ENCODE peak calls at places on chromosomes 3 and 15, in four cellular contexts. W, J, D and H are unnamed samples.

GRCh38 chr3:176951144-176951543 is 246.1 kb downstream of the TBL1XR1 start:
- DNase-seq in W (no peak), J (no peak), D (no peak), H (no peak)

GRCh38 chr15:100205549-100206295 is 136.1 kb downstream of the ADAMTS17 start:
- DNase-seq in W (no peak), J (no peak), D (no peak), H (no peak)

GRCh38 chr3:41569632-41570338 is 370.5 kb downstream of the CTNNB1 start:
- DNase-seq in W (no peak), J (no peak), D (no peak), H (no peak)

GRCh38 chr15:80500021-80500420 is 95.8 kb downstream of the ARNT2 start:
- DNase-seq in W (no peak), J (no peak), D (no peak), H (no peak)

GRCh38 chr15:57591822-57592367 is at the start of gene MYZAP:
- DNase-seq in W (no peak), J (no peak), D (peak; percentile 42), H (no peak)

GRCh38 chr15:101496198-101496986 is 6.9 kb upstream of the PCSK6 start:
- DNase-seq in W (no peak), J (no peak), D (no peak), H (no peak)

GRCh38 chr15:33126559-33127290 is 67.8 kb downstream of the FMN1 start:
- DNase-seq in W (peak; percentile 82), J (no peak), D (peak; percentile 98), H (peak; percentile 94)

GRCh38 chr3:101940521-101940992 is 91.2 kb downstream of the NFKBIZ start:
- DNase-seq in W (no peak), J (no peak), D (peak; percentile 99), H (peak; percentile 96)

GRCh38 chr3:4897765-4898453 is 81.3 kb upstream of the BHLHE40 start:
- DNase-seq in W (no peak), J (no peak), D (no peak), H (no peak)

GRCh38 chr3:39135170-39135805 is 18.1 kb downstream of the CSRNP1 start:
- DNase-seq in W (no peak), J (no peak), D (no peak), H (no peak)

GRCh38 chr3:2889772-2890171 is 220.4 kb downstream of the IL5RA start:
- DNase-seq in W (no peak), J (no peak), D (no peak), H (no peak)

GRCh38 chr15:68642491-68642845 is 63.7 kb downstream of the CORO2B start:
- DNase-seq in W (peak; percentile 47), J (no peak), D (peak; percentile 33), H (no peak)

GRCh38 chr3:102224171-102224570 is 210.6 kb upstream of the ZPLD1 start:
- DNase-seq in W (no peak), J (no peak), D (peak; percentile 65), H (no peak)

GRCh38 chr15:40064231-40064894 is 25.4 kb upstream of the SRP14 start:
- DNase-seq in W (peak; percentile 26), J (no peak), D (peak; percentile 90), H (no peak)

GRCh38 chr3:181017690-181018089 is 28.2 kb upstream of the DNAJC19 start:
- DNase-seq in W (no peak), J (no peak), D (peak; percentile 3), H (no peak)

GRCh38 chr15:45333550-45333949 is 44.8 kb downstream of the GATM start:
- DNase-seq in W (peak; percentile 63), J (no peak), D (peak; percentile 65), H (peak; percentile 9)

GRCh38 chr3:4588410-4588809 is 95.3 kb downstream of the ITPR1 start:
- DNase-seq in W (no peak), J (no peak), D (peak; percentile 27), H (peak; percentile 69)

GRCh38 chr3:98151241-98151640 is 4.0 kb downstream of the OR5H14 start:
- DNase-seq in W (no peak), J (no peak), D (no peak), H (no peak)

GRCh38 chr3:108106031-108106430 is 15.2 kb upstream of the CD47 start:
- DNase-seq in W (no peak), J (no peak), D (peak; percentile 71), H (peak; percentile 48)

GRCh38 chr3:121491683-121492082 is 54.1 kb downstream of the POLQ start:
- DNase-seq in W (no peak), J (no peak), D (no peak), H (no peak)

GRCh38 chr3:121961283-121961682 is 60.8 kb downstream of the ILDR1 start:
- DNase-seq in W (no peak), J (no peak), D (no peak), H (no peak)

GRCh38 chr3:151371531-151371930 is 13.0 kb downstream of the P2RY12 start:
- DNase-seq in W (no peak), J (no peak), D (peak; percentile 37), H (peak; percentile 17)

GRCh38 chr3:108329947-108330346 is 33.6 kb downstream of the HHLA2 start:
- DNase-seq in W (no peak), J (no peak), D (no peak), H (no peak)

GRCh38 chr3:78741066-78741645 is 1026.6 kb downstream of the ROBO1 start:
- DNase-seq in W (no peak), J (no peak), D (no peak), H (no peak)

GRCh38 chr3:9870978-9871377 is 9.1 kb downstream of the CIDEC start:
- DNase-seq in W (no peak), J (no peak), D (peak; percentile 82), H (peak; percentile 76)